ENCODE peak calls at places on chromosomes 13 and 19, in eight cellular contexts. Z is lower lobe of right lung; O is PC-3; X is CD8-positive, alpha-beta T cell; J is right atrium auricular region; G is stomach; R is PC-9; U is left ventricle myocardium inferior. L is an unnamed sample.

GRCh38 chr13:110092869-110093268 is 214.1 kb downstream of the COL4A1 start:
- DNase-seq in X (no peak), J (no peak), Z (no peak), G (no peak), O (no peak), U (no peak), R (no peak), L (no peak)

GRCh38 chr13:50227356-50227755 is 212.1 kb downstream of the KCNRG start:
- DNase-seq in O (no peak), R (no peak), Z (no peak), X (no peak), G (no peak), U (no peak), J (no peak), L (no peak)

GRCh38 chr19:46297700-46298476 is 1.0 kb downstream of the HIF3A start:
- DNase-seq in J (peak), O (no peak), X (no peak), Z (peak), G (peak), U (peak), R (no peak), L (no peak)

GRCh38 chr19:42216653-42217521 is 590 bp downstream of the DEDD2 start:
- DNase-seq in J (no peak), Z (peak), R (peak), G (peak), X (no peak), U (peak), O (peak), L (no peak)

GRCh38 chr19:53991224-53992113 is at the start of gene CACNG6:
- DNase-seq in R (peak), U (no peak), G (peak), J (no peak), Z (peak), X (no peak), O (peak), L (no peak)

GRCh38 chr19:41554902-41555301 is 21.1 kb upstream of the CEACAM21 start:
- DNase-seq in U (no peak), J (peak), G (no peak), R (no peak), X (peak), Z (no peak), O (no peak), L (no peak)

GRCh38 chr19:19064811-19065745 is 1.3 kb downstream of the SLC25A42 start:
- DNase-seq in G (no peak), Z (no peak), U (no peak), R (no peak), O (peak), J (no peak), X (peak), L (peak)

GRCh38 chr13:112637017-112637801 is 49.3 kb upstream of the TUBGCP3 start:
- DNase-seq in J (no peak), Z (peak), R (no peak), U (no peak), G (no peak), X (no peak), O (no peak), L (no peak)

GRCh38 chr13:111411186-111411858 is 90.9 kb downstream of the TEX29 start:
- DNase-seq in R (no peak), O (no peak), J (no peak), X (no peak), U (no peak), Z (no peak), G (no peak), L (no peak)

GRCh38 chr13:112174476-112175110 is 107.6 kb downstream of the SOX1 start:
- DNase-seq in O (no peak), Z (no peak), X (no peak), R (no peak), U (no peak), G (no peak), J (no peak), L (no peak)

GRCh38 chr13:44148159-44148929 is 225.3 kb upstream of the SERP2 start:
- DNase-seq in X (no peak), O (peak), G (no peak), Z (no peak), R (no peak), U (no peak), J (no peak), L (no peak)

GRCh38 chr13:113621046-113621445 is 36.5 kb downstream of the TFDP1 start:
- DNase-seq in U (peak), R (no peak), J (no peak), G (no peak), Z (peak), X (no peak), O (no peak), L (no peak)

DNA sequence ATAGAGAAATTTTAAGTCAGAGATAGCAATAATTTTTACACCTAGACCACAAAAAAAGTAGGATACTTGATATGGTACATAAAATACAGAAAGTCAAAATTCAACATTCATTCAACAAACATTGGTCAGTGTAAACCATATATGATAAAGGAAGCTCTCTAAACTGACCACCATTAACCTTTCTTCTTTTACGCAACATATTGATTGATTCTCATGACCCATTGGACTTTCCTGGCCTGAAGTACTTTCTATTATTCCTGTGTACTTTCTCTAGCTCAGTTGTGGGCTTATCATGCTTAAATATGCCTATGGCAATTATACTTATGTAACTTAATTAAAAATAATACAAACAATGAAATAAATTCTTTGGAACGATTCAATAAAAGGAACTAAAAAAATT is 10.7 kb downstream of the PIBF1 start:
- DNase-seq in U (no peak), G (no peak), Z (no peak), O (no peak), X (no peak), J (no peak), R (no peak), L (no peak)
- H3K27ac ChIP-seq in U (no peak), G (no peak), Z (no peak), O (no peak), X (no peak), J (no peak), R (no peak), L (no peak)

DNA sequence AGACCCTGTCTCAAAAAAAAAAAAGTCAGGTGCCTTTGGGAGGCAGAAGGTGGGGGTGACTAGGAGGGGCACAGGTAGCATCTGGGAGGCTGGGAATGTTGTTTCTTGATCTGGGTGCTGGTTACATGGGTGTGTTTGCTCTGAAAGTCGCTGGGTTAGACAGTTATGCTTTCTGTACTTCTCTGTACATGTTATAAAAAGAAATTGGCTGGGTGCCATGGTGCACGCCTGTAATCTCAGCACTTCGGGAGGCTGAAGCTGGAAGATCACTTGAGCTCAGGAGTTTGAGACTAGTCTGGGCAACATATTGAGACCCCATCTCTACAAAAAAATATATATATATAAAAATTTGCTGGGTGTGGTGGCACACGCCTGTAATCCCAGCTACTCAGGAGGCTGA is 15.1 kb downstream of the NOSIP start:
- DNase-seq in O (no peak), X (peak), R (peak), U (no peak), J (no peak), Z (no peak), G (peak), L (no peak)
- H3K27ac ChIP-seq in O (no peak), X (peak), R (no peak), U (peak), J (no peak), Z (no peak), G (no peak), L (peak)

GRCh38 chr13:48158915-48159314 is 64.0 kb upstream of the MED4 start:
- DNase-seq in J (no peak), U (no peak), O (no peak), G (no peak), R (no peak), Z (no peak), X (no peak), L (no peak)
- H3K27ac ChIP-seq in J (no peak), U (peak), O (no peak), G (peak), R (no peak), Z (peak), X (no peak), L (peak)

DNA sequence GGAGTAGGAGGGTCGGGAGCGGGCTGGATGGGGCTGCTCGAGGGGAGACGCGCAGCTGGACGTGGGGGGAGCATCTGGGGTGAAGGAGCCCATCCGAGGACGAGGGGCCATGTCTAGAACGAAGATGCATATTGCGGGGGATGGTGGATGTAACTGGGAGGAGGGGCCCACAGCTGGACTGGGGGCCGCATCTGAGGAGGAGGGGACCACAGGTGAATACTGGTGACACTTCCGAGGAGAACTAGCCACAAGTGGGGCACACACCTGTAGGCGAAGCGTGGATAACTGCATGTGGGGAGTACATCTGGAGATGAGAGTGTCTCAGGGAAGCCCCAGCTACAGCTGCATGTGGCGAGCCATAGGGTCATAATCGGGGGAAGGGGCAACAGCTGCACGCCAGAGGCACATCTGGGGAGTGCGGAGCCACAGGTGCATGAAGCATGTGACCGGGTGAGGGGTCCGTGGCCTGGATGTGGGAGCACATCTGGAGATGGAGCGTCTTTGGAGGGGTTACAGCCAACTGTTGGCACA is 402 bp downstream of the ZSWIM9 start:
- DNase-seq in Z (no peak), U (no peak), J (no peak), X (no peak), O (no peak), R (no peak), G (no peak), L (no peak)
- H3K27ac ChIP-seq in Z (peak), U (peak), J (peak), X (peak), O (no peak), R (no peak), G (peak), L (peak)

DNA sequence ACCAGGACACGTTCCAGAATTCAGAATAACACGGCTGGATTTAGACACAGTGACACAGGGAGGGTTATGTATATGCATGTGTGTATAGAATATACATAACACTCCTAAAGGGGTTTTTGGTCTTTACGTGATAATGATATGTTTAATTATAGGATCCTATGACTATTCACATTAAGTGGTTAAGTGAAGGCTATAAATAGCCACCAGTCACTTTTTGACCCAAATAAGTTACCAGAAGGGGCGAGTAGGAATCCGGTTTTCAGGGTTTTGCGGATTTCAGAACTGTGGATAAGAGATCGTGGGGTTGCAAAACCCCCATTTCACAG is 6.9 kb downstream of the ANGPTL6 start:
- DNase-seq in U (no peak), X (no peak), Z (no peak), J (no peak), O (no peak), G (no peak), R (no peak), L (no peak)
- H3K27ac ChIP-seq in U (peak), X (no peak), Z (peak), J (peak), O (no peak), G (peak), R (no peak), L (peak)

GRCh38 chr19:2547721-2548120 is 71.8 kb downstream of the GADD45B start:
- DNase-seq in G (no peak), X (no peak), U (no peak), R (no peak), J (no peak), Z (peak), O (no peak), L (no peak)
- H3K27ac ChIP-seq in G (peak), X (no peak), U (peak), R (no peak), J (peak), Z (peak), O (no peak), L (peak)

GRCh38 chr19:49920624-49921363 is 8.2 kb upstream of the ATF5 start:
- DNase-seq in J (no peak), R (no peak), U (no peak), G (no peak), X (no peak), Z (no peak), O (no peak), L (no peak)
- H3K27ac ChIP-seq in J (no peak), R (no peak), U (no peak), G (no peak), X (no peak), Z (no peak), O (no peak), L (peak)

GRCh38 chr19:10471909-10472308 is 31.2 kb downstream of the KEAP1 start:
- DNase-seq in J (no peak), U (no peak), Z (no peak), R (no peak), O (peak), G (no peak), X (no peak), L (no peak)
- H3K27ac ChIP-seq in J (no peak), U (no peak), Z (no peak), R (no peak), O (no peak), G (no peak), X (no peak), L (no peak)

L was measured in RWPE1.